ENCODE peak calls at places on chromosomes 11 and 22, in four cellular contexts. O, I, Q and D are unnamed samples. For H3K36me3, the result is how much of the 10 kb centered on the place peaks cover.

GRCh38 chr11:29214833-29215232 is 802.0 kb downstream of the KCNA4 start:
- DNase-seq in O (no peak), Q (no peak), I (no peak), D (no peak)

GRCh38 chr11:133520707-133521106 is 11.6 kb downstream of the OPCML start:
- DNase-seq in I (no peak), O (no peak), Q (no peak), D (no peak)

GRCh38 chr22:40512426-40513136 is 123.9 kb downstream of the MRTFA start:
- DNase-seq in O (no peak), I (no peak), Q (no peak), D (no peak)

GRCh38 chr11:62539238-62539925 is 7.2 kb downstream of the AHNAK start:
- DNase-seq in Q (peak), O (no peak), I (no peak), D (no peak)

GRCh38 chr11:60974726-60975125 is 3.2 kb downstream of the CD6 start:
- DNase-seq in Q (no peak), I (no peak), O (no peak), D (no peak)

GRCh38 chr22:25183959-25184619 is 15.6 kb upstream of the CRYBB3 start:
- DNase-seq in Q (no peak), I (no peak), O (no peak), D (no peak)

GRCh38 chr22:35986085-35986484 is 42.5 kb downstream of the RBFOX2 start:
- DNase-seq in O (no peak), I (no peak), Q (no peak), D (no peak)

GRCh38 chr11:27619039-27619438 is 81.2 kb downstream of the BDNF start:
- DNase-seq in I (no peak), Q (no peak), O (no peak), D (no peak)

GRCh38 chr11:43550714-43551113 is 129.8 kb upstream of the HSD17B12 start:
- DNase-seq in I (no peak), Q (no peak), O (no peak), D (no peak)

GRCh38 chr22:40051322-40051721 is 56.6 kb downstream of the FAM83F start:
- DNase-seq in O (no peak), I (no peak), Q (no peak), D (no peak)

GRCh38 chr22:25878933-25879332 is 136.9 kb downstream of the MYO18B start:
- DNase-seq in I (no peak), Q (no peak), O (no peak), D (no peak)

GRCh38 chr11:61693897-61694840 is 14.0 kb downstream of the DAGLA start:
- DNase-seq in I (no peak), Q (peak), O (no peak), D (no peak)

GRCh38 chr11:102989379-102990047 is 34.0 kb upstream of the MMP13 start:
- DNase-seq in O (no peak), I (no peak), Q (no peak), D (no peak)

GRCh38 chr11:86799680-86800075 is 664 bp upstream of the PRSS23 start:
- DNase-seq in O (no peak), I (no peak), Q (peak), D (no peak)

GRCh38 chr11:27658535-27659236 is 41.6 kb downstream of the BDNF start:
- DNase-seq in I (no peak), O (no peak), Q (no peak), D (no peak)

GRCh38 chr11:46248270-46249102 is 29.0 kb upstream of the CREB3L1 start:
- DNase-seq in I (no peak), O (no peak), Q (no peak), D (no peak)

GRCh38 chr22:30873086-30873650 is 95.4 kb downstream of the MORC2 start:
- DNase-seq in Q (no peak), O (no peak), I (no peak), D (no peak)

GRCh38 chr11:100849009-100849913 is 162.2 kb downstream of the ARHGAP42 start:
- DNase-seq in Q (no peak), O (no peak), I (no peak), D (no peak)

GRCh38 chr22:48660795-48661740 is 1166.6 kb downstream of the BRD1 start:
- DNase-seq in O (no peak), Q (no peak), I (no peak), D (no peak)

GRCh38 chr11:115238086-115238485 is 266.1 kb downstream of the CADM1 start:
- DNase-seq in Q (no peak), O (no peak), I (no peak), D (no peak)
- H3K36me3 ChIP-seq in Q (under half), O (under half), I (under half), D (under half)

GRCh38 chr11:122852071-122852831 is 14.0 kb downstream of the CRTAM start:
- DNase-seq in I (peak), Q (no peak), O (no peak), D (no peak)
- H3K4me3 ChIP-seq in I (peak), Q (no peak), O (no peak), D (no peak)

GRCh38 chr11:13380731-13381130 is 82.3 kb downstream of the BTBD10 start:
- DNase-seq in Q (no peak), O (no peak), I (no peak), D (no peak)
- H3K36me3 ChIP-seq in Q (under half), O (under half), I (under half), D (under half)

DNA sequence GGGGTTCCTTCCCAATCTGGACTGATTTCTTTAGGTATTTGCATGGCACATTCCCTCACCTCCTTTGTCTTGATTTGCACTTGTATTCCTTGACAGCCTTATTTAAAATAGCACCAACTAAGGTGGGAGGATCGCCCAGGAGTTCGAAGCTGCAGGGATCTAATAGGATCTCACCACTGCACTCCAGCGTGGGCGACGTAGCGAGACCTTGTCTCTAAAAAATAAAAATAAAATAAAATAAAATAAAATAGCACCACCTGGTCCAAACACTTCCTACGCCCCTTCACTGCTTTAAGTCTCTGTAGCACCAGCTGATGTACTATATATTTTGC is 775 bp downstream of the SLC2A11 start:
- DNase-seq in O (no peak), Q (no peak), I (no peak), D (no peak)
- H3K4me3 ChIP-seq in O (peak), Q (peak), I (peak), D (peak)

GRCh38 chr11:6402561-6402981 is 12.3 kb downstream of the SMPD1 start:
- DNase-seq in I (peak), O (no peak), Q (peak), D (no peak)
- H3K36me3 ChIP-seq in I (under half), O (under half), Q (under half), D (under half)

GRCh38 chr22:42959472-42960145 is 55.3 kb downstream of the PACSIN2 start:
- DNase-seq in O (no peak), Q (peak), I (no peak), D (no peak)
- H3K4me3 ChIP-seq in O (peak), Q (no peak), I (no peak), D (no peak)